ENCODE peak calls at places on chromosomes 1 and 21, in four cellular contexts. L, D, S and R are unnamed samples.

GRCh38 chr1:6466023-6466422 is at the start of gene TNFRSF25:
- DNase-seq in D (peak), L (no peak), S (no peak), R (no peak)

GRCh38 chr21:45820171-45821091 is 161.1 kb upstream of the COL6A1 start:
- DNase-seq in L (peak), S (peak), D (peak), R (peak)

GRCh38 chr1:102107441-102107840 is 110.7 kb upstream of the OLFM3 start:
- DNase-seq in D (no peak), S (peak), L (no peak), R (no peak)

GRCh38 chr1:192311281-192311680 is 5.5 kb upstream of the RGS21 start:
- DNase-seq in D (no peak), S (no peak), L (peak), R (no peak)

GRCh38 chr1:34790985-34791384 is 1.8 kb upstream of the GJA4 start:
- DNase-seq in L (no peak), S (no peak), D (no peak), R (no peak)

GRCh38 chr1:25068829-25069228 is 138.8 kb upstream of the RUNX3 start:
- DNase-seq in S (no peak), D (peak), L (no peak), R (no peak)

GRCh38 chr1:113036639-113037321 is 36.2 kb upstream of the LRIG2 start:
- DNase-seq in L (no peak), S (no peak), D (no peak), R (no peak)

GRCh38 chr1:208047476-208047934 is 136.6 kb upstream of the CD34 start:
- DNase-seq in L (no peak), D (no peak), S (no peak), R (peak)

GRCh38 chr1:86502721-86503430 is 34.1 kb downstream of the CLCA1 start:
- DNase-seq in S (peak), D (no peak), L (no peak), R (no peak)

GRCh38 chr1:240946926-240947325 is 335.0 kb upstream of the GREM2 start:
- DNase-seq in S (no peak), L (peak), D (peak), R (no peak)

GRCh38 chr1:26471498-26472329 is 526 bp upstream of the HMGN2 start:
- DNase-seq in L (peak), S (peak), D (peak), R (peak)

GRCh38 chr1:152112101-152112884 is 3.0 kb downstream of the TCHH start:
- DNase-seq in D (no peak), S (no peak), L (no peak), R (no peak)

GRCh38 chr1:229596961-229597699 is 28.8 kb downstream of the TAF5L start:
- DNase-seq in D (no peak), L (no peak), S (no peak), R (no peak)

GRCh38 chr1:116172666-116173065 is 61.5 kb downstream of the MAB21L3 start:
- DNase-seq in L (no peak), D (no peak), S (no peak), R (no peak)

GRCh38 chr1:213934642-213935041 is 53.1 kb upstream of the PROX1 start:
- DNase-seq in D (no peak), L (no peak), S (no peak), R (peak)

GRCh38 chr1:70509996-70510876 is 99.2 kb downstream of the CTH start:
- DNase-seq in S (no peak), D (peak), L (peak), R (no peak)

GRCh38 chr1:41862411-41863221 is 56.1 kb downstream of the HIVEP3 start:
- DNase-seq in S (no peak), D (no peak), L (peak), R (no peak)

GRCh38 chr1:2072109-2072806 is 22.0 kb downstream of the PRKCZ start:
- DNase-seq in L (no peak), D (no peak), S (no peak), R (no peak)

GRCh38 chr1:228920791-228921190 is 185.5 kb downstream of the RHOU start:
- DNase-seq in D (no peak), L (no peak), S (no peak), R (no peak)

GRCh38 chr1:201767339-201767738 is 61.6 kb upstream of the IPO9 start:
- DNase-seq in S (no peak), L (no peak), D (no peak), R (no peak)
- TF ChIP-seq POLR2AphosphoS5 in S (no peak), L (no peak), D (no peak), R (no peak)

GRCh38 chr1:178534137-178534868 is 21.4 kb downstream of the TEX35 start:
- DNase-seq in S (no peak), L (no peak), D (no peak), R (no peak)

GRCh38 chr1:178531897-178532296 is 19.0 kb downstream of the TEX35 start:
- DNase-seq in D (no peak), S (no peak), L (no peak), R (no peak)

GRCh38 chr1:178532392-178532791 is 19.5 kb downstream of the TEX35 start:
- DNase-seq in S (peak), D (peak), L (peak), R (no peak)

GRCh38 chr1:178536329-178536728 is 23.4 kb downstream of the TEX35 start:
- DNase-seq in D (no peak), L (no peak), S (no peak), R (no peak)

GRCh38 chr1:178533547-178533946 is 20.6 kb downstream of the TEX35 start:
- DNase-seq in D (no peak), L (no peak), S (no peak), R (no peak)
- H3K4me3 ChIP-seq in D (no peak), L (no peak), S (no peak), R (no peak)

GRCh38 chr1:224181453-224181810 is 1.6 kb upstream of the DEGS1 start:
- DNase-seq in L (no peak), S (no peak), D (no peak), R (no peak)

GRCh38 chr1:224178894-224179293 is 4.1 kb upstream of the DEGS1 start:
- DNase-seq in S (no peak), L (no peak), D (no peak), R (no peak)

GRCh38 chr1:224182866-224183590 is at the start of gene DEGS1:
- DNase-seq in D (peak), L (peak), S (peak), R (peak)

GRCh38 chr1:224182057-224182865 is 779 bp upstream of the DEGS1 start:
- DNase-seq in S (no peak), D (no peak), L (peak), R (no peak)

DNA sequence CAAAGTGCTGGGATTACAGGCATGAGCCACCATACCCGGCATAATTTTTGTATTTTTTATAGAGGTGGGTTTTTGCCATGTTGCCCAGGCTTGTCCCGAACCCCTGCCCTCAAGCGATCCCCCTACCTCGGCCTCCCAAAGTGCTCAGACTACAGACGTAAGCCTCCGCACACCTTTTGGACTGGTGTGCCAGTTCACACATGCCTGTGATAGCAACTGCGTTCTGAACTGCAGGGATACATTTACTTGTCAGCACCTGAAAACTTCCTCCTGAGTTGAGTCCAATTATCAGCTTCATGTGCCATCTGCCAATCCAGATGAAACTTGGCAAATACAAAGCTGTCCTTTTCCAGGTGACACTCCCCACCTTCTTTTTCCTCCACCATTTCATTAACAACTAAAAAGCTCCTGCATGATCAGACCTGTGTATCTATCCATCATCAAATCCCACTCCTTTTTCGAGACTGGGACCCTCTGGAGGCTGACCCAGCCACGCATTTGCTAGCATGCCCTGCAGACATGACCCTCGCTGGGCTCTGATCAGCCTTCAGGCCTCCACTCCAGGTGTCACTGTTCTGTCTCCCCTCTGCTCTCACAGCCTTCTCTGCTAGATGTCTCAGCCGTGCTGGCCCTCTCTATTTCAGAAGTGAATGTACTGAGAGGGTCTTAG is 2.1 kb upstream of the DEGS1 start:
- DNase-seq in S (no peak), L (no peak), D (no peak), R (no peak)
- TF ChIP-seq POLR2AphosphoS5 in S (no peak), L (no peak), D (no peak), R (no peak)

GRCh38 chr1:211515090-211516023 is 23.4 kb upstream of the RD3 start:
- DNase-seq in S (no peak), L (peak), D (peak), R (no peak)

GRCh38 chr1:211511947-211512346 is 20.0 kb upstream of the RD3 start:
- DNase-seq in D (no peak), S (no peak), L (no peak), R (no peak)

GRCh38 chr1:211517006-211517405 is 25.0 kb upstream of the RD3 start:
- DNase-seq in D (no peak), L (no peak), S (no peak), R (no peak)

GRCh38 chr1:211511030-211511429 is 19.1 kb upstream of the RD3 start:
- DNase-seq in D (no peak), L (no peak), S (no peak), R (no peak)

GRCh38 chr1:211514030-211514754 is 22.2 kb upstream of the RD3 start:
- DNase-seq in D (peak), L (peak), S (peak), R (no peak)
- H3K4me3 ChIP-seq in D (no peak), L (no peak), S (no peak), R (no peak)

DNA sequence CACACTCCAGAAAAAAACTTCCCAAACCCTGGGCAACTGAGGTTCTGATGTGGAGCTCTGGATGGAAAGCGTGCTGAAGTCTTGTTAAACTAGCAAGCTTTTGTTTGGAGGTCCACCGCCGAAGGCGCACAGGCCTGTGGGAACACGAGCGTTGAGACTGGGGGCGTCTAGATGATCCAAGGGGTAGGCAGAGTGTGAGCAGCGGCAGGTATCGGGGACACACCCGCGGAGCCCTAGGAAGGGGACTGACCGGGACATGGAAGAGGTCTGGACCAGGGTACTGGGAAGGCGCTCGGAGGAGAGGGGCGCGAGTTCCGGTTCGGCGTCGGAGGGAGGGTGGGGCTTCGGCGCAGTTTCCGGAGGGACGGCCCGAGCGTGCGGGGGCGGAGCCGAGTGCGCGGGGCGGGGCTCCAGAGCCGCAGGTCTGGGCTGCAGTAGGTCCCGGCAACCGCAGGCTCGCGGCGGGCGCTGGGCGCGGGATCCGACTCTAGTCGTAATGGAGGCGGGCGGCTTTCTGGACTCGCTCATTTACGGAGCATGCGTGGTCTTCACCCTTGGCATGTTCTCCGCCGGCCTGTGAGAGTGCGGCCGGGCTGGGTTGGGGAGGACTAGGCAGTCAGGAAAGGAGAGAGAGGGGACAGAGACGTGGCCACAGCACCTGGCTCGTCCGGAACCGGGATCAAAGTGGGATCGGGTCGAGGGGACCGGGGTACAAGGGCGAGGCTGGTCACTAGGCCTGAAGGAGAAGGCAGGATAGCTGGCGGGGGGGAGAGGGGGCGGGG is at the start of gene SLC50A1:
- DNase-seq in S (peak), L (peak), D (peak), R (peak)
- TF ChIP-seq POLR2AphosphoS5 in S (peak), L (peak), D (peak), R (peak)

GRCh38 chr21:20334585-20334984 is 663.6 kb upstream of the NCAM2 start:
- DNase-seq in D (no peak), S (no peak), L (no peak), R (no peak)

GRCh38 chr21:20329636-20330035 is 668.6 kb upstream of the NCAM2 start:
- DNase-seq in L (no peak), S (no peak), D (no peak), R (no peak)

GRCh38 chr21:20330652-20331051 is 667.6 kb upstream of the NCAM2 start:
- DNase-seq in S (no peak), D (no peak), L (no peak), R (no peak)
- H3K4me3 ChIP-seq in S (no peak), D (peak), L (no peak), R (no peak)

DNA sequence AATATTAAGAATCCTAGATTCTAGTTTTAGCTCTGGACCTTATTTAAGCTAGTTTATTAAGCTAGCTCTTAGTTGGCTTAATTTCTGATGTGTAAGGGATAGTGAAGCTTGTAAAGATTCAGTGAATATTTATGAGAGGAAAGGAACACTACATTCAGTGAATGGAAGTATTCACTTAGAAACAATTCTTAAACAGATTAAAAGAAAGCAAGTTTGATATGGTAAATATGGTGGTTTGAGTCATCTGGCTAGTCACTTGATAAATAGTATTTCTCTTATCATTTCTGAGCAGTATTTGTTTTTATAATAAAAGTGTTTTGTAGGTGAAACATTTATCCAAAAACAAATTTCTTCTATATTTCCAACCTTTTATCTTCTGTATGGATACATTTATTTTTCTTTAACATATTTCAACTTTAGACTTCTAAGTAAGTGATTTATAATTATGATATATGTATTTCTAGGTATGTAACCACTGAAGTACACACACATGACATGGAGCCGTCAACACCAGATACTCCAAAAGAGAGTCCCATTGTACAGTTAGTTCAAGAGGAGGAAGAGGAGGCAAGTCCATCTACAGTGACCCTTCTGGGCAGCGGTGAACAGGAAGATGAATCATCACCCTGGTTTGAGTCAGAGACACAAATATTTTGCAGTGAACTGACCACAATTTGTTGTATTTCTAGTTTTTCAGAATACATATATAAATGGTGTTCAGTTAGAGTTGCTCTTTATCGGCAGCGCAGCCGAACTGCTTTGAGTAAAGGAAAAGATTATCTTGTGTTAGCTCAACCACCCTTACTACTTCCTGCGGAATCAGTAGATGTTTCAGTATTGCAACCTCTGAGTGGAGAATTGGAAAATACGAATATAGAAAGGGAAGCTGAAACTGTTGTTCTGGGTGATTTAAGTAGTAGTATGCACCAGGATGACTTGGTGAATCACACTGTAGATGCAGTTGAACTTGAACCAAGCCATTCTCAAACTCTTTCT is 55.6 kb downstream of the SUCO start:
- DNase-seq in D (peak), S (no peak), L (no peak), R (no peak)
- TF ChIP-seq POLR2AphosphoS5 in D (no peak), S (no peak), L (no peak), R (no peak)

GRCh38 chr1:203523667-203524066 is 29.7 kb downstream of the OPTC start:
- DNase-seq in D (no peak), L (no peak), S (no peak), R (no peak)
- H3K4me3 ChIP-seq in D (no peak), L (no peak), S (no peak), R (no peak)